ENCODE peak calls at places on chromosomes 3 and 15, in four cellular contexts. N, P, U and E are unnamed samples.

GRCh38 chr15:88904808-88905327 is 8.3 kb downstream of the MFGE8 start:
- DNase-seq in N (peak; percentile 31), P (peak; percentile 91), U (peak; percentile 29), E (peak; percentile 75)

GRCh38 chr3:168884353-168884903 is 779.1 kb downstream of the MECOM start:
- DNase-seq in N (peak; percentile 87), P (no peak), U (no peak), E (peak; percentile 68)

GRCh38 chr3:131223373-131224289 is 157.9 kb upstream of the NUDT16 start:
- DNase-seq in N (no peak), P (no peak), U (peak; percentile 49), E (no peak)

GRCh38 chr3:47534021-47534454 is 20.5 kb upstream of the ELP6 start:
- DNase-seq in N (no peak), P (no peak), U (no peak), E (no peak)

GRCh38 chr15:99303881-99304280 is 52.6 kb downstream of the LRRC28 start:
- DNase-seq in N (no peak), P (no peak), U (no peak), E (no peak)

GRCh38 chr3:87546216-87546615 is 269.8 kb upstream of the POU1F1 start:
- DNase-seq in N (no peak), P (no peak), U (no peak), E (no peak)

GRCh38 chr3:147614210-147614609 is 205.0 kb downstream of the ZIC1 start:
- DNase-seq in N (no peak), P (no peak), U (no peak), E (no peak)

GRCh38 chr3:32975891-32976290 is 24.4 kb downstream of the CCR4 start:
- DNase-seq in N (no peak), P (no peak), U (no peak), E (no peak)

GRCh38 chr3:157154563-157155333 is 5.2 kb downstream of the CCNL1 start:
- DNase-seq in N (no peak), P (no peak), U (no peak), E (no peak)

GRCh38 chr15:37788767-37789391 is 145.6 kb upstream of the TMCO5A start:
- DNase-seq in N (no peak), P (no peak), U (no peak), E (no peak)

GRCh38 chr3:160150525-160150924 is 74.7 kb upstream of the C3orf80 start:
- DNase-seq in N (no peak), P (no peak), U (no peak), E (no peak)